ENCODE peak calls at places on chromosomes 3 and 15, in five cellular contexts. R, U, W, T and K are unnamed samples.

GRCh38 chr15:43230640-43231115 is 9.9 kb upstream of the EPB42 start:
- DNase-seq in R (no peak), U (peak), W (no peak), T (no peak), K (peak)

GRCh38 chr3:191356586-191357439 is 26.5 kb upstream of the UTS2B start:
- DNase-seq in R (no peak), U (peak), W (no peak), T (peak), K (peak)

GRCh38 chr3:26099692-26100091 is 309.8 kb downstream of the OXSM start:
- DNase-seq in R (no peak), U (no peak), W (no peak), T (no peak), K (no peak)

GRCh38 chr3:11629716-11630115 is 14.0 kb downstream of the VGLL4 start:
- DNase-seq in R (no peak), U (peak), W (no peak), T (no peak), K (peak)

GRCh38 chr3:171813897-171814460 is 3.7 kb upstream of the PLD1 start:
- DNase-seq in R (peak), U (peak), W (peak), T (no peak), K (peak)

GRCh38 chr3:16807981-16808380 is 76.8 kb upstream of the PLCL2 start:
- DNase-seq in R (no peak), U (peak), W (no peak), T (no peak), K (peak)

GRCh38 chr3:125381743-125382142 is 6.6 kb upstream of the ZNF148 start:
- DNase-seq in R (no peak), U (peak), W (no peak), T (peak), K (peak)

GRCh38 chr3:46236294-46237054 is 5.8 kb upstream of the CCR3 start:
- DNase-seq in R (peak), U (no peak), W (no peak), T (no peak), K (no peak)

GRCh38 chr3:59235221-59236012 is 185.6 kb upstream of the CFAP20DC start:
- DNase-seq in R (peak), U (peak), W (peak), T (no peak), K (no peak)

GRCh38 chr15:45094358-45094730 is 19.6 kb downstream of the DUOX2 start:
- DNase-seq in R (no peak), U (peak), W (no peak), T (no peak), K (no peak)

GRCh38 chr3:57434041-57434440 is 110.1 kb downstream of the DNAH12 start:
- DNase-seq in R (no peak), U (peak), W (no peak), T (peak), K (peak)

GRCh38 chr3:62149962-62150361 is 223.4 kb downstream of the FEZF2 start:
- DNase-seq in R (no peak), U (peak), W (no peak), T (no peak), K (peak)

GRCh38 chr3:177580437-177580836 is 383.2 kb upstream of the TBL1XR1 start:
- DNase-seq in R (no peak), U (no peak), W (no peak), T (no peak), K (no peak)

GRCh38 chr3:34988296-34988695 is 651.0 kb upstream of the ARPP21 start:
- DNase-seq in R (no peak), U (no peak), W (no peak), T (no peak), K (no peak)

GRCh38 chr3:57805674-57806073 is 49.6 kb downstream of the SLMAP start:
- DNase-seq in R (no peak), U (peak), W (no peak), T (peak), K (peak)

GRCh38 chr15:60000113-60000823 is 3.8 kb upstream of the FOXB1 start:
- DNase-seq in R (no peak), U (no peak), W (peak), T (no peak), K (no peak)

GRCh38 chr15:29870495-29871151 is 48.4 kb upstream of the TJP1 start:
- DNase-seq in R (no peak), U (no peak), W (no peak), T (no peak), K (peak)

GRCh38 chr15:66730168-66731014 is 28.4 kb downstream of the SMAD6 start:
- DNase-seq in R (no peak), U (peak), W (no peak), T (no peak), K (peak)

GRCh38 chr3:98602078-98602678 is 8.8 kb upstream of the CPOX start:
- DNase-seq in R (no peak), U (peak), W (peak), T (peak), K (peak)

GRCh38 chr3:145981057-145981456 is 179.9 kb downstream of the PLOD2 start:
- DNase-seq in R (no peak), U (no peak), W (no peak), T (no peak), K (no peak)

GRCh38 chr3:64216706-64217105 is 8.6 kb downstream of the PRICKLE2 start:
- DNase-seq in R (no peak), U (peak), W (no peak), T (no peak), K (peak)

GRCh38 chr15:71079208-71080044 is 35.8 kb upstream of the THSD4 start:
- DNase-seq in R (no peak), U (peak), W (no peak), T (no peak), K (peak)

GRCh38 chr15:74642724-74643367 is 27.2 kb downstream of the CLK3 start:
- DNase-seq in R (no peak), U (peak), W (no peak), T (no peak), K (peak)

GRCh38 chr15:99014803-99015676 is 7.4 kb upstream of the PGPEP1L start:
- DNase-seq in R (no peak), U (peak), W (peak), T (peak), K (peak)

GRCh38 chr3:43223670-43224364 is 62.5 kb upstream of the SNRK start:
- DNase-seq in R (no peak), U (peak), W (no peak), T (peak), K (peak)

GRCh38 chr3:134644731-134645514 is 5.9 kb downstream of the KY start:
- DNase-seq in R (no peak), U (no peak), W (no peak), T (no peak), K (no peak)

GRCh38 chr15:69934607-69935006 is 163.1 kb downstream of the TLE3 start:
- DNase-seq in R (no peak), U (no peak), W (no peak), T (no peak), K (no peak)

GRCh38 chr15:100730655-100731240 is 128.4 kb downstream of the ASB7 start:
- DNase-seq in R (no peak), U (no peak), W (no peak), T (no peak), K (no peak)